ENCODE peak calls at places on chromosomes 3 and 15, in seven cellular contexts. F is A549, U is GM12878, T is HepG2, P is K562, B is H1, D is SK-N-SH. E is an unnamed sample.
A peak's percentile ranks its signal among the peaks of the same experiment; 100 is the strongest.

GRCh38 chr3:183391460-183391859 is 37.0 kb downstream of the MCF2L2 start:
- DNase-seq in F (no peak), B (no peak), P (no peak), T (no peak), D (no peak), U (no peak), E (no peak)

GRCh38 chr3:184583345-184584000 is 21.9 kb downstream of the EPHB3 start:
- DNase-seq in T (no peak), P (peak; percentile 59), B (no peak), D (peak; percentile 71), F (no peak), U (no peak), E (no peak)

GRCh38 chr15:64928626-64929220 is 17.0 kb downstream of the ANKDD1A start:
- DNase-seq in U (no peak), P (no peak), B (no peak), T (no peak), D (peak; percentile 56), F (no peak), E (no peak)

GRCh38 chr3:186258968-186259367 is 103.1 kb downstream of the DGKG start:
- DNase-seq in U (no peak), D (peak; percentile 68), F (no peak), T (no peak), P (no peak), B (no peak), E (no peak)

GRCh38 chr3:112651076-112651475 is 10.1 kb upstream of the CCDC80 start:
- DNase-seq in B (no peak), D (no peak), U (no peak), P (no peak), F (no peak), T (no peak), E (no peak)

GRCh38 chr15:57654136-57654845 is 52.2 kb upstream of the POLR2M start:
- DNase-seq in D (no peak), T (no peak), P (no peak), F (no peak), U (no peak), B (no peak), E (peak; percentile 27)

GRCh38 chr3:19065027-19065426 is 83.3 kb upstream of the KCNH8 start:
- DNase-seq in B (no peak), P (no peak), T (peak; percentile 10), F (no peak), U (no peak), D (peak; percentile 31), E (no peak)

GRCh38 chr3:522888-523287 is 326.3 kb downstream of the CHL1 start:
- DNase-seq in B (no peak), U (no peak), T (no peak), D (no peak), F (no peak), P (no peak), E (no peak)

GRCh38 chr15:75902129-75902557 is 1.5 kb upstream of the FBXO22 start:
- DNase-seq in P (no peak), T (no peak), B (no peak), U (no peak), D (peak; percentile 16), F (no peak), E (no peak)

GRCh38 chr3:72369681-72370080 is 478.6 kb downstream of the SHQ1 start:
- DNase-seq in B (no peak), P (no peak), F (no peak), T (no peak), U (no peak), D (no peak), E (no peak)

GRCh38 chr15:73832657-73833056 is 40.7 kb upstream of the TBC1D21 start:
- DNase-seq in T (no peak), B (no peak), U (no peak), F (no peak), D (no peak), P (no peak), E (no peak)

GRCh38 chr3:138914870-138915502 is 32.0 kb downstream of the FOXL2 start:
- DNase-seq in U (no peak), B (no peak), D (no peak), P (peak; percentile 65), T (peak; percentile 87), F (peak; percentile 23), E (peak; percentile 62)

GRCh38 chr3:113829576-113830354 is 8.8 kb upstream of the GRAMD1C start:
- DNase-seq in P (no peak), B (no peak), U (peak; percentile 36), D (no peak), F (no peak), T (no peak), E (no peak)

GRCh38 chr3:134249935-134250716 is 533 bp downstream of the RYK start:
- DNase-seq in F (peak; percentile 29), P (peak; percentile 49), U (no peak), T (peak; percentile 39), D (peak; percentile 85), B (no peak), E (peak; percentile 28)
- H3K4me1 ChIP-seq in F (peaks cover 20% of the 10 kb centered on the region), P (no peaks in the 10 kb centered on the region), U (peaks cover 9% of the 10 kb centered on the region), T (peaks cover 67% of the 10 kb centered on the region), D (no peaks in the 10 kb centered on the region), B (peaks cover 26% of the 10 kb centered on the region), E (peaks cover 7% of the 10 kb centered on the region)

GRCh38 chr3:192212979-192213378 is 514.4 kb downstream of the FGF12 start:
- DNase-seq in B (no peak), T (no peak), P (no peak), U (no peak), F (no peak), D (no peak), E (no peak)

GRCh38 chr3:192207239-192207638 is 520.1 kb downstream of the FGF12 start:
- DNase-seq in U (no peak), P (no peak), F (no peak), T (no peak), B (no peak), D (no peak), E (no peak)

GRCh38 chr3:192212335-192212734 is 515.0 kb downstream of the FGF12 start:
- DNase-seq in F (no peak), D (no peak), T (no peak), U (no peak), B (no peak), P (no peak), E (no peak)

DNA sequence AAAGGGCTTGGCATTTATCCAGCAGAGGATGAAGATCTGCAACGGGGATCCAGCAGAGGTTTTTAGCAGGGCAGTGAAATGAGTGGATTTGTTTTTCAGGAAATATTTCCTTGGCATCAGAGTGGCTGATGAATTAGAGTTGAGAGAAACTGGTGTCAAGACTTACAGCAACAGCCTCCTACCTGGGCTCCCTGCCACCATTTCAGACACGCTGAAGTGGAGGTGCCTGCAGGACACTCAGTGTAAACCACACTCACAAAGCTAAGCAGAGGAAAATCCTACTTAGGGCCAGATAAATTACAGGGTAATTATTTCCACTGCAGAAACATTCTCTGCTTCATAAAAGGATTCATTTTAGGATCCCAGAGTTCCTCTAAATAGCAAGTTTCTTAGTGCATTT is 519.7 kb downstream of the FGF12 start:
- DNase-seq in U (no peak), T (no peak), D (no peak), P (no peak), F (no peak), B (no peak), E (no peak)
- TF ChIP-seq RFX5 in U (no peak), T (no peak), D (no peak), P (no peak), F (no peak), B (no peak), E (no peak)

GRCh38 chr15:71647479-71647792 is 162.9 kb upstream of the NR2E3 start:
- DNase-seq in B (no peak), U (no peak), P (no peak), F (no peak), D (no peak), T (no peak), E (peak; percentile 23)

GRCh38 chr15:71651750-71652186 is 158.6 kb upstream of the NR2E3 start:
- DNase-seq in U (peak; percentile 12), B (no peak), F (peak; percentile 51), T (peak; percentile 57), P (no peak), D (no peak), E (peak; percentile 86)

GRCh38 chr15:71648095-71648494 is 162.3 kb upstream of the NR2E3 start:
- DNase-seq in T (no peak), F (no peak), B (no peak), U (no peak), P (no peak), D (no peak), E (no peak)

GRCh38 chr15:71649894-71650293 is 160.5 kb upstream of the NR2E3 start:
- DNase-seq in P (no peak), F (no peak), D (no peak), T (no peak), U (no peak), B (no peak), E (peak; percentile 18)

GRCh38 chr15:71650603-71651002 is 159.8 kb upstream of the NR2E3 start:
- DNase-seq in P (no peak), F (no peak), D (no peak), T (no peak), U (no peak), B (no peak), E (no peak)
- TF ChIP-seq CTCF in P (no peak), F (no peak), D (peak; percentile 13), T (no peak), U (no peak), B (peak; percentile 19), E (no peak)

GRCh38 chr15:58775402-58775801 is 4.3 kb downstream of the MINDY2 start:
- DNase-seq in B (no peak), D (no peak), T (no peak), P (no peak), F (no peak), U (no peak), E (no peak)
- H3K4me1 ChIP-seq in B (no peaks in the 10 kb centered on the region), D (peaks cover 2% of the 10 kb centered on the region), T (peaks cover 45% of the 10 kb centered on the region), P (peaks cover 36% of the 10 kb centered on the region), F (peaks cover 23% of the 10 kb centered on the region), U (peaks cover 8% of the 10 kb centered on the region), E (no peaks in the 10 kb centered on the region)

GRCh38 chr15:37015025-37015424 is 85.3 kb downstream of the MEIS2 start:
- DNase-seq in U (no peak), F (no peak), P (no peak), D (no peak), T (no peak), B (no peak), E (no peak)
- TF ChIP-seq RFX5 in U (no peak), F (no peak), P (no peak), D (no peak), T (no peak), B (no peak), E (no peak)

GRCh38 chr3:196948442-196949365 is 6.4 kb upstream of the NCBP2 start:
- DNase-seq in F (no peak), U (no peak), P (peak; percentile 52), D (no peak), B (no peak), T (peak; percentile 63), E (no peak)
- TF ChIP-seq CTCF in F (no peak), U (no peak), P (peak; percentile 76), D (no peak), B (peak; percentile 46), T (peak; percentile 91), E (peak; percentile 6)

DNA sequence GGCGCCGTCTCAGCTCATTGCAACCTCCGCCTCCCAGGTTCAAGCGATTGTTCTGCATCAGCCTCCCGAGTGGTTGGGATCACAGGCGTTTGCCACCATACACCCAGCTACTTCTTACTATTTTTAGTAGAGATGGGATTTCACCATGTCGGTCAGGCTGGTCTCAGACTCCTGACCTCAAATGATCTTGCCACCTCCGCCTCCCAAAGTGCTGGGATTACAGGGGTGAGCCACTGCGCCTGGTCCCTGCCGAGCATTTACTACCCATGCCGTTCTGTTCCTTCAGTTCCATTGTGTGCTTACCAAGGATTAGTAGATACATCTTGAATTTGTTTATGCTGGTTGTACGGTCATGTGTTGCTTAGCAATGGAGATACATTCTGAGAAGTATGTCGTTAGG is 10.3 kb downstream of the CHD2 start:
- DNase-seq in D (no peak), T (no peak), B (no peak), F (no peak), P (no peak), U (no peak), E (no peak)
- H3K4me1 ChIP-seq in D (peaks cover 50% of the 10 kb centered on the region), T (peaks cover 100% of the 10 kb centered on the region), B (no peaks in the 10 kb centered on the region), F (peaks cover 96% of the 10 kb centered on the region), P (peaks cover 42% of the 10 kb centered on the region), U (peaks cover 37% of the 10 kb centered on the region), E (peaks cover 32% of the 10 kb centered on the region)